ENCODE peak calls at places on chromosome 17, in ten cellular contexts. I is right lobe of liver, J is transverse colon, V is GM12878, M is testis, N is tibial nerve, W is breast epithelium, K is stomach, G is Peyer's patch, P is adrenal gland. F is an unnamed sample.

GRCh38 chr17:79951361-79952264 is 84.1 kb downstream of the TBC1D16 start:
- DNase-seq in J (no peak), V (no peak), M (peak; percentile 43), K (peak; percentile 83), P (peak; percentile 37), G (peak; percentile 46), W (no peak), I (peak; percentile 52), N (no peak), F (peak; percentile 62)

GRCh38 chr17:35982409-35983191 is 1.3 kb upstream of the CCL16 start:
- DNase-seq in J (no peak), G (no peak), V (no peak), I (no peak), M (no peak), W (no peak), P (no peak), K (no peak), N (no peak), F (no peak)

GRCh38 chr17:71516149-71516548 is 604.7 kb upstream of the SOX9 start:
- DNase-seq in K (no peak), P (no peak), G (no peak), M (no peak), I (no peak), N (no peak), J (no peak), W (no peak), V (no peak), F (no peak)

GRCh38 chr17:41657164-41657754 is 31.4 kb upstream of the EIF1 start:
- DNase-seq in M (no peak), W (peak; percentile 68), V (no peak), K (no peak), J (no peak), P (no peak), I (no peak), N (no peak), G (no peak), F (peak; percentile 62)

GRCh38 chr17:43529977-43530302 is 16.2 kb downstream of the ETV4 start:
- DNase-seq in V (no peak), K (no peak), N (no peak), M (no peak), I (no peak), W (no peak), P (no peak), J (no peak), G (no peak), F (peak; percentile 58)

GRCh38 chr17:8922451-8922850 is 43.1 kb downstream of the PIK3R5 start:
- DNase-seq in W (no peak), P (peak; percentile 36), M (no peak), K (no peak), N (peak; percentile 36), G (no peak), I (no peak), J (no peak), V (no peak), F (no peak)

GRCh38 chr17:31743767-31744166 is 115.3 kb downstream of the COPRS start:
- DNase-seq in J (no peak), W (no peak), G (no peak), K (no peak), V (no peak), I (no peak), N (no peak), M (no peak), P (no peak), F (no peak)

GRCh38 chr17:43468746-43469544 is 14.8 kb upstream of the DHX8 start:
- DNase-seq in N (no peak), J (no peak), V (no peak), M (no peak), K (no peak), P (no peak), I (no peak), W (no peak), G (no peak), F (no peak)

GRCh38 chr17:21301593-21302550 is 17.4 kb downstream of the MAP2K3 start:
- DNase-seq in J (no peak), N (no peak), M (no peak), I (no peak), V (no peak), G (no peak), K (no peak), W (no peak), P (no peak), F (no peak)

DNA sequence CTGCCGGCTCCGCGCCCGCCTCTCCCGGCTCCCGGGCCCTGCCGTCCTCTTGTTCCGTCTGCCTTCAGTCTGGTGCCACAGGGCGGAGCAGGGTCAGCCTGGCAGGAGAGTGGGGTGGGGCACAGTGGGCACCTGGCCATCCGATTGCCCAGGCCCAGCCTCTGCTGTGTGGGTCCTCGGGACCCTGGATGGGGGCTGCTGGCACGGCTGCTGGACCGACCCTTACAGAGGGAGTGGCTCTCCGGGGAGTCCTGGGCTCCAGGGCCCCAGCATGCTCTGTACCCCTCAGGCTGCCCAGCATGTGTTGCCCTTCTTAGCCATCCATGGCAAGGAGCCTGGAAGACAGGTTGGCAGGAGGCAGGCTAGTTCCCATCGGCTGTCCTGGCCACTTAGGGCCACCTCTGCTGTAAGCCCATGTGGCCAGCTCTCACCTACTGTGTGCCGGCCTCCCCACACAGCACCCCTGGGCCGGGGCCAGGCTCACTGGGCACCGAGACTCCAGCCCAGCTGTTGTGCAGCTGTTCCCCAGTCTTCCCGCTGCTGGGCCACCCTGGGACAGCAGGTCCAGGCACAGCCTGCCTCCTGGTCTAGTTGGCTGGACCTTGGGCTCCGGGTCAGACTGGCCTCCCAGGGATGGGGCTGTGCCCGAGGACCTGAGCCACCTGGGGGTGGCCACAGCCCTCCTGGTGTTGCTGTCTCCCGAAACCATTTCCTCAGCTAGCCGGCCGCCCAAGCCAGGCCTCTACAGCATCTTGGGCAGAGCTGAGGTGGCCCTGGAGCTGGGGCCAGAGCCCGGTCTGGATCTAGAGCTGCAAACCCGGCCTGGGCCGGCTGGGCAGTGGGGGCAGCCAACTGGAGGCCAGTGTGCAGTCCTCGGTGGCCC is 24.9 kb downstream of the BAHCC1 start:
- DNase-seq in W (no peak), I (no peak), V (no peak), P (no peak), N (no peak), J (no peak), M (no peak), G (no peak), K (peak; percentile 58), F (no peak)
- H3K4me3 ChIP-seq in W (peak overlapping the region; percentile 21), I (no peak overlapping the region), V (no peak overlapping the region), P (no peak overlapping the region), N (peak overlapping the region; percentile 41), J (peak overlapping the region; percentile 28), M (no peak overlapping the region), G (no peak overlapping the region), K (peak overlapping the region; percentile 28), F (peak overlapping the region; percentile 37)

GRCh38 chr17:81712468-81713003 is 452 bp downstream of the SLC25A10 start:
- DNase-seq in I (peak; percentile 74), K (peak; percentile 37), V (no peak), M (no peak), N (no peak), P (peak; percentile 50), W (no peak), G (no peak), J (peak; percentile 46), F (no peak)

GRCh38 chr17:81710514-81711308 is 1.4 kb upstream of the SLC25A10 start:
- DNase-seq in G (peak; percentile 58), M (no peak), I (no peak), W (no peak), J (peak; percentile 53), V (no peak), P (no peak), N (no peak), K (no peak), F (no peak)

GRCh38 chr17:81713556-81714411 is 1.7 kb downstream of the SLC25A10 start:
- DNase-seq in V (no peak), W (no peak), P (no peak), K (peak; percentile 74), I (peak; percentile 93), N (no peak), G (peak; percentile 78), M (peak; percentile 62), J (peak; percentile 69), F (no peak)

GRCh38 chr17:81713004-81713555 is 996 bp downstream of the SLC25A10 start:
- DNase-seq in J (no peak), K (no peak), P (no peak), W (no peak), N (no peak), M (no peak), I (peak; percentile 56), G (no peak), V (no peak), F (no peak)

GRCh38 chr17:81711814-81712467 is at the start of gene SLC25A10:
- DNase-seq in I (peak; percentile 94), N (peak; percentile 60), G (peak; percentile 94), W (peak; percentile 55), M (peak; percentile 70), K (peak; percentile 94), J (peak; percentile 92), V (no peak), P (peak; percentile 94), F (no peak)
- TF ChIP-seq POLR2A in I (peak; percentile 78), N (no peak), G (peak; percentile 55), W (no peak), M (no peak), K (no peak), J (peak; percentile 60), V (no peak), P (peak; percentile 83), F (no peak)

DNA sequence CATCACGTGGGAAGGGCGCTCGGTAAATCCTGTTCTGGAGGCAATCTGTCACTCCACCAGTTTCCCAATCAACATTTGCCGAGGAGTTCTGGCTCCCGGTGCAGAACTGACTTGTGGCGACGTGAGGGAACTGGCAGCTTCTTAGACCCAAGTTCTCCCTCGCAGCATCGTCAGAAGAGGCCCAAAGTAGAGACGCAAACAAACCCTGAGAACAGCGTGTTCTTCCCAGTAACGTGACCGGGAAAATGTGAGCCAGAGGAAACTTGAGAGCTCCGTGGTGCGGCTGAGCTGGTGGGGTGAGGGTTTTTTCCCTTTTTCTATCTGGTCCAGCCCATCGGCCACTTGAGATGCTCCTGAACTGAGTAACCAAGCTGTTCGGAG is 158.9 kb upstream of the CACNG5 start:
- DNase-seq in V (no peak), G (no peak), I (no peak), M (peak; percentile 86), J (no peak), K (peak; percentile 65), N (peak; percentile 54), W (peak; percentile 76), P (no peak), F (no peak)
- H3K4me3 ChIP-seq in V (no peak overlapping the region), G (no peak overlapping the region), I (no peak overlapping the region), M (no peak overlapping the region), J (no peak overlapping the region), K (peak overlapping the region; percentile 26), N (peak overlapping the region; percentile 14), W (no peak overlapping the region), P (no peak overlapping the region), F (peak overlapping the region; percentile 22)

DNA sequence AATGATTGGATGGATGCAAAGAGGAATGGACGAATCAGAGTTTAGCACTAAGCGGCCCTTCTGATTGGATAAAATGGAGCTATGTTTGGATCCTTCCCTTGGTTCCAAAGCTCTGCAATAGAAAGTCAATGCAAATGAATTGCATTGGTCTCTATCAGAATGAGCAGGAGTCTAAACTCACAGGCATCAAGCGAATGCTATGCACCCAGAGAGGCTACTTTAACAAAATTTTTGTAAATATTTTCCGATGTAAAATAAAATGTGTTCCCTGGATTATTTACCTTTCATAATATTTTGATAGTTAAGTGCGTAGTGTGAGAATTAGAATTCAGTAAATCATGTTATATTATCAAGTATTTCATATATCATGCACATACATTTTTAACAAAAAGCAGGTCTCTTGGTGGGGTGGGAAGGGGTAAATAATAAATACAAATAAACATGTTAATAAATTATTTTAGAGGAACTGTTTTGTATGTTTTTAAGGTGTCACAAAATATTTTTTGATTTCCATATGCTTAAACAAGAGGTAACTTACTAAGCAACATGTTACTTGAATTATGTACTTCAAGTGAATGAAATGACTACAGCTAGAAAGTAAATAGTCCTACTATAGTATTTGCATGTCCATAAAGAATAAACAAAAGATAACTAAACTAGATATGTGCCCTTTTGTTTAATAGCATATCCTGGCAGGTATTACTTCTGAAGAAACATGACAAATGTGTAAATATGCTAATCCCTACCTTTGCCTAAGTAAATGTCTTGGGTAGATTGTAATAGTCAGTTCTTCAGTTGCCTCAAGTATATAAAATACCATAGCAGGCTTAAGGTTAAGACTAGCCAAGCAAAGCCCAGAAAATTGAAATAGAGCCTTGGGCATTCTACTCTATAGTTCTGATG is 4.4 kb upstream of the UNK start:
- DNase-seq in I (no peak), M (no peak), G (no peak), W (no peak), K (no peak), V (no peak), J (no peak), N (no peak), P (no peak), F (no peak)
- TF ChIP-seq POLR2A in I (no peak), M (no peak), G (no peak), W (no peak), K (no peak), V (no peak), J (no peak), N (no peak), P (no peak), F (no peak)